ENCODE peak calls at places on chromosome 14, in eight cellular contexts. G is MM.1S, L is stomach, B is HL-60, R is GM23338, F is HCT116, T is IMR-90, Z is adrenal gland. N is an unnamed sample.

GRCh38 chr14:67919259-67919658 is 99.7 kb downstream of the RAD51B start:
- DNase-seq in G (no peak), L (no peak), B (no peak), R (peak), F (no peak), T (peak), Z (no peak), N (no peak)

GRCh38 chr14:103008768-103009342 is 48.5 kb downstream of the CDC42BPB start:
- DNase-seq in G (no peak), L (peak), B (no peak), R (no peak), F (no peak), T (peak), Z (no peak), N (no peak)

GRCh38 chr14:90301580-90302181 is 30.1 kb downstream of the NRDE2 start:
- DNase-seq in G (no peak), L (no peak), B (peak), R (peak), F (no peak), T (peak), Z (no peak), N (no peak)

GRCh38 chr14:67221248-67221981 is 19.8 kb upstream of the PALS1 start:
- DNase-seq in G (no peak), L (no peak), B (no peak), R (no peak), F (peak), T (peak), Z (no peak), N (no peak)

GRCh38 chr14:50816419-50817047 is 14.4 kb downstream of the NIN start:
- DNase-seq in G (no peak), L (no peak), B (no peak), R (no peak), F (no peak), T (peak), Z (peak), N (no peak)

GRCh38 chr14:73741386-73741875 is 27.2 kb upstream of the PNMA1 start:
- DNase-seq in G (no peak), L (peak), B (peak), R (peak), F (no peak), T (peak), Z (peak), N (peak)

GRCh38 chr14:61108742-61109141 is 127.7 kb downstream of the SLC38A6 start:
- DNase-seq in G (no peak), L (no peak), B (no peak), R (no peak), F (no peak), T (no peak), Z (no peak), N (no peak)

GRCh38 chr14:76274324-76274723 is 101.6 kb upstream of the ESRRB start:
- DNase-seq in G (no peak), L (no peak), B (no peak), R (no peak), F (no peak), T (no peak), Z (no peak), N (no peak)

GRCh38 chr14:40004871-40005503 is 572.8 kb upstream of the FBXO33 start:
- DNase-seq in G (no peak), L (no peak), B (no peak), R (no peak), F (no peak), T (no peak), Z (no peak), N (no peak)

GRCh38 chr14:104731249-104731924 is 7.4 kb downstream of the ADSS1 start:
- DNase-seq in G (no peak), L (no peak), B (no peak), R (peak), F (no peak), T (no peak), Z (no peak), N (no peak)

GRCh38 chr14:68309631-68310030 is 483.2 kb downstream of the ZFP36L1 start:
- DNase-seq in G (no peak), L (no peak), B (no peak), R (no peak), F (no peak), T (no peak), Z (peak), N (no peak)

GRCh38 chr14:71711619-71712018 is 220.6 kb upstream of the RGS6 start:
- DNase-seq in G (no peak), L (no peak), B (no peak), R (no peak), F (no peak), T (peak), Z (no peak), N (no peak)

GRCh38 chr14:75259510-75259855 is 19.1 kb upstream of the FOS start:
- DNase-seq in G (no peak), L (no peak), B (no peak), R (peak), F (no peak), T (peak), Z (no peak), N (no peak)

GRCh38 chr14:49463146-49463545 is 123.0 kb downstream of the RPS29 start:
- DNase-seq in G (no peak), L (no peak), B (no peak), R (no peak), F (no peak), T (no peak), Z (no peak), N (no peak)

GRCh38 chr14:93970589-93970966 is 5.8 kb downstream of the ASB2 start:
- DNase-seq in G (peak), L (peak), B (peak), R (peak), F (peak), T (no peak), Z (peak), N (no peak)

GRCh38 chr14:85576161-85576560 is 46.2 kb downstream of the FLRT2 start:
- DNase-seq in G (no peak), L (no peak), B (no peak), R (no peak), F (no peak), T (peak), Z (no peak), N (no peak)

GRCh38 chr14:73245401-73246325 is 8.4 kb downstream of the PAPLN start:
- DNase-seq in G (no peak), L (peak), B (peak), R (peak), F (no peak), T (no peak), Z (peak), N (peak)

GRCh38 chr14:103746706-103747105 is 31.1 kb downstream of the ZFYVE21 start:
- DNase-seq in G (no peak), L (no peak), B (no peak), R (no peak), F (no peak), T (peak), Z (no peak), N (no peak)

GRCh38 chr14:44490966-44491365 is 16.1 kb downstream of the FSCB start:
- DNase-seq in G (no peak), L (no peak), B (no peak), R (no peak), F (no peak), T (no peak), Z (no peak), N (no peak)

GRCh38 chr14:102558566-102558965 is 33.9 kb upstream of the RCOR1 start:
- DNase-seq in G (no peak), L (no peak), B (no peak), R (no peak), F (no peak), T (no peak), Z (no peak), N (no peak)

GRCh38 chr14:68539311-68539737 is 253.5 kb downstream of the ZFP36L1 start:
- DNase-seq in G (no peak), L (no peak), B (no peak), R (peak), F (no peak), T (no peak), Z (no peak), N (no peak)

GRCh38 chr14:103023881-103024473 is 33.4 kb downstream of the CDC42BPB start:
- DNase-seq in G (no peak), L (no peak), B (no peak), R (no peak), F (no peak), T (peak), Z (peak), N (peak)

GRCh38 chr14:22220427-22220826 is 368.6 kb downstream of the DAD1 start:
- DNase-seq in G (no peak), L (no peak), B (no peak), R (no peak), F (no peak), T (peak), Z (no peak), N (no peak)
- TF ChIP-seq CTCF in G (peak), L (no peak), B (no peak), R (no peak), F (no peak), T (peak), Z (no peak), N (no peak)

GRCh38 chr14:55301722-55302121 is 30.5 kb downstream of the FBXO34 start:
- DNase-seq in G (no peak), L (no peak), B (no peak), R (no peak), F (no peak), T (peak), Z (peak), N (peak)
- H3K27ac ChIP-seq in G (no peak), L (no peak), B (peak), R (no peak), F (no peak), T (no peak), Z (no peak), N (no peak)

DNA sequence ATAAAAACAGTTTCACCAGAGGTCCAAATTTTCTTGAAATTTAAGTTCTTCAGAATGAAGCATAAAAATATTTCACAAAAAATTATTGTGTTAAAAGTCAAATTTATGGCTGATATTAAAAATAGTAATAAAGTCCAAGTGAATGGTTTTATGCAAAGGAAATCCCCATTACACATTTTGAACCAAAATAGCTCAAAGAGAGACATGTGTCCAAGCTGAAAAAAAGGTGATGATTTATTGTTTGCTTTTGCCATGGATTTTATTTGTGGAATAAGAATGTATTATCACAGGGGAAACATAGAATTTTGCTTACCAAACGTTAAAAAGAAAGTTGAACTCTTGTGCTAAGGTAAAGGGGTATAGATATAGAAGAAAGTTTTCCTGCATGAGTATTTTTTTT is 4.6 kb downstream of the FOXG1 start:
- DNase-seq in G (no peak), L (no peak), B (no peak), R (no peak), F (no peak), T (no peak), Z (no peak), N (no peak)
- TF ChIP-seq CTCF in G (no peak), L (no peak), B (no peak), R (no peak), F (no peak), T (no peak), Z (no peak), N (no peak)

GRCh38 chr14:69700609-69701008 is 66.3 kb upstream of the SRSF5 start:
- DNase-seq in G (no peak), L (no peak), B (no peak), R (no peak), F (no peak), T (no peak), Z (no peak), N (no peak)
- H3K27ac ChIP-seq in G (no peak), L (peak), B (no peak), R (no peak), F (no peak), T (no peak), Z (no peak), N (no peak)

N was measured in Peyer's patch.